ENCODE peak calls at places on chromosomes 16 and 17, in ten cellular contexts. U is WERI-Rb-1, J is breast epithelium, V is RWPE1, Y is AG04450, F is GM23338, T is tibial artery, A is astrocyte of the spinal cord, R is fibroblast of mammary gland, M is omental fat pad. Q is an unnamed sample.

GRCh38 chr17:39281806-39282205 is 56.1 kb upstream of the STAC2 start:
- DNase-seq in A (peak), Y (peak), F (no peak), V (no peak), R (no peak), T (no peak), J (no peak), M (no peak), U (no peak), Q (no peak)

GRCh38 chr17:69960755-69961154 is 114.3 kb upstream of the KCNJ16 start:
- DNase-seq in U (no peak), R (no peak), V (no peak), F (no peak), T (no peak), A (no peak), Y (no peak), J (no peak), M (no peak), Q (no peak)

GRCh38 chr16:10961231-10961630 is 16.9 kb downstream of the CLEC16A start:
- DNase-seq in A (peak), F (no peak), U (no peak), R (peak), M (no peak), Y (peak), T (peak), J (no peak), V (peak), Q (no peak)

GRCh38 chr16:84754353-84754856 is 54.6 kb downstream of the USP10 start:
- DNase-seq in T (no peak), Y (peak), F (peak), J (no peak), A (peak), M (no peak), R (peak), V (peak), U (peak), Q (peak)

GRCh38 chr17:79147791-79148506 is 73.3 kb downstream of the ENGASE start:
- DNase-seq in T (no peak), M (no peak), V (no peak), F (no peak), A (no peak), U (no peak), Y (no peak), R (no peak), J (no peak), Q (no peak)

GRCh38 chr16:9061358-9061813 is 30.1 kb upstream of the HAPSTR1 start:
- DNase-seq in U (no peak), V (no peak), A (no peak), J (no peak), F (no peak), R (peak), Y (peak), M (no peak), T (no peak), Q (no peak)

GRCh38 chr16:31421587-31421986 is 6.6 kb downstream of the COX6A2 start:
- DNase-seq in J (no peak), V (no peak), T (no peak), U (no peak), R (no peak), F (no peak), A (no peak), Y (no peak), M (no peak), Q (no peak)

GRCh38 chr17:65099941-65100315 is 37.2 kb upstream of the RGS9 start:
- DNase-seq in V (peak), T (no peak), A (peak), Y (no peak), F (peak), M (peak), U (no peak), J (no peak), R (peak), Q (no peak)

GRCh38 chr16:2160915-2161551 is 5.5 kb downstream of the TRAF7 start:
- DNase-seq in Y (no peak), R (peak), V (no peak), M (no peak), J (no peak), T (no peak), U (no peak), A (no peak), F (no peak), Q (no peak)

GRCh38 chr17:65539867-65540266 is 21.6 kb downstream of the AXIN2 start:
- DNase-seq in U (no peak), T (no peak), R (no peak), F (no peak), V (no peak), Y (no peak), A (no peak), J (no peak), M (no peak), Q (no peak)

GRCh38 chr16:24939738-24940137 is 75.4 kb downstream of the ARHGAP17 start:
- DNase-seq in A (no peak), M (no peak), R (peak), V (no peak), J (no peak), Y (no peak), F (no peak), T (no peak), U (no peak), Q (no peak)

GRCh38 chr16:3087243-3087791 is 11.8 kb downstream of the ZSCAN10 start:
- DNase-seq in A (no peak), Y (no peak), V (no peak), M (no peak), J (no peak), R (no peak), U (no peak), T (no peak), F (peak), Q (peak)

GRCh38 chr17:71547904-71548303 is 572.9 kb upstream of the SOX9 start:
- DNase-seq in F (no peak), U (no peak), J (no peak), A (no peak), V (no peak), R (no peak), M (no peak), Y (no peak), T (no peak), Q (no peak)

DNA sequence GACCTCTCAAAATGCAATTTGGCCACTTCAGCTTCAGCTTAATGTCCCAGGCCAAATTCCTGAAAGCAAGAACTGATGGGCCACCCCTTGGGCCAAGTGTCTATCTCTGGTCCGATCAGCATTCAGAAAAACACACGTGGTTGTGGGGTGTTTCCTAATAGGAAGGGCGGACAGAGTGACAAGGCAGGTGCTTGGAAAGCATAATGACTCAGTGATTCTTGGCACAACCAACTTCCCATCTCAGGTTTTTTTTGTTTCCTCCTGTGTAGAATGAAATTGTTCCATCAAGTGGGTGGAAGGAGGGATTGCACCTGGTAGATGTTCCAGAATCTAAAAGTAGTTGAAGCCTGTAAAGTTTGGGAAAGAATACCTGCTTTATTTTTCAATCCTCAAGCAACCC is 155.6 kb downstream of the HS3ST2 start:
- DNase-seq in M (no peak), V (peak), Y (no peak), A (no peak), U (no peak), F (no peak), R (no peak), T (no peak), J (no peak), Q (no peak)
- TF ChIP-seq CTCF in M (no peak), V (no peak), Y (no peak), A (no peak), U (no peak), F (no peak), R (no peak), T (no peak), J (no peak), Q (no peak)

GRCh38 chr16:5607169-5607568 is 509.6 kb upstream of the EEF2KMT start:
- DNase-seq in A (no peak), V (no peak), U (no peak), Y (no peak), M (no peak), J (no peak), F (no peak), R (no peak), T (no peak), Q (no peak)

GRCh38 chr16:5603836-5604235 is 506.2 kb upstream of the EEF2KMT start:
- DNase-seq in V (no peak), F (no peak), T (no peak), R (no peak), M (no peak), J (no peak), Y (no peak), A (no peak), U (no peak), Q (no peak)

GRCh38 chr16:5605404-5605803 is 507.8 kb upstream of the EEF2KMT start:
- DNase-seq in F (no peak), Y (no peak), R (no peak), U (no peak), T (no peak), M (no peak), V (no peak), A (no peak), J (no peak), Q (no peak)

DNA sequence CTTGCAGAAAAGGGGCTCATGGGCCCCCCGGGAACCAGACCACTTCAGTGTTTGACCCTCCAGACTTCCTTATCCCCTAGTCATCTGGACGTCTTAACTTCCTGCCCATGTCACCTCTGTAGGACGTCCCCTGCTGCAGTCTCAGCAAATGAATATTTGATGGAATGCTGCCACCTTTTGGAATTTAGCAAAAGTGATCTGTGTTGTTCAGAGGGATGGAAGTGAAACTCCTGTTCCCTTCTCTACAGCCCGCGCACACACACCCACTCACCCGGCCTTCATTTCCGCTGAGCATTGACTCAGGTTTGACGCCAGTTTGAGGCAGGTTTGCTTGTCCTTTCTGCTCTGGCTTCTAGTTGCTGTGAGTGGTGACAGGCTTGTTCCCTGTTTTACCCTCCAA is 507.2 kb upstream of the EEF2KMT start:
- DNase-seq in V (no peak), U (peak), M (no peak), J (no peak), R (no peak), A (no peak), T (no peak), F (peak), Y (no peak), Q (no peak)
- TF ChIP-seq CTCF in V (no peak), U (peak), M (no peak), J (peak), R (no peak), A (peak), T (no peak), F (peak), Y (no peak), Q (peak)

DNA sequence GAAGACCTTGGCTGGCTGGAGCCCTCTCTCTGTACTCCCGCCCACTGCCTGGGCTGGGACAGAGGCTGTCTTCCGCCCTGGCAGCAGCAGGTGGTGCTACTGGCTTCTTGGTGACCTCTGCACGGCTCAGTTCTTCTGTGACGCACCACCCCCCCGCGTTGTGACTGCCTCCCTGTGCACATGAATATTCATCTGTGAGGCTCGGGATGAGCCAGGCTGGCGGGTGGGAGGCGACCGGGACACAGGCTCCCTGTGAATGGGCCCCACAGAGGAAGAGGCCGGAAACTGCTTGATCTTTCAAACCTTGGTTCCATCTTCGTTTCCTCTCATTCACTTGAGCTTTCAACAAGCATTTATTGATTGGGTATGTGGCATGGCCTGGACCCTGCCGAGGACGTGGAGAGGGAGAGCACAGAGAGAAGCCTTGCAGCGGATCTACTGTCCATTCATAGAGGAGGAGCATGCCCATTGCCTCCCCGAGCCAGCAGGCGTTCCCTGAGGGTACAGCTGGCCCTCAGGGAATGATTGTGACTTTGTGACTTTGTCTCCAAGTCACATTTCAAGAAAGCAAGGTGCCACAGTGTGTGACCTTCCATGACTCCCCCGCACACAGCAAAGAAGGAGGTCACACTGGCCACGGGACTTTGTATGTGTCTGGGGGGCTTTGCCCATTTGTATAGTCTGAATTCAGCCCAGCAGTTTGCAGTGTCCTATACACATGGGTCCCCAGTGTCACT is 45.0 kb downstream of the B9D1 start:
- DNase-seq in Y (peak), V (no peak), T (no peak), M (peak), F (peak), A (peak), U (peak), R (peak), J (no peak), Q (peak)
- TF ChIP-seq CTCF in Y (no peak), V (no peak), T (no peak), M (no peak), F (no peak), A (peak), U (peak), R (peak), J (no peak), Q (no peak)

DNA sequence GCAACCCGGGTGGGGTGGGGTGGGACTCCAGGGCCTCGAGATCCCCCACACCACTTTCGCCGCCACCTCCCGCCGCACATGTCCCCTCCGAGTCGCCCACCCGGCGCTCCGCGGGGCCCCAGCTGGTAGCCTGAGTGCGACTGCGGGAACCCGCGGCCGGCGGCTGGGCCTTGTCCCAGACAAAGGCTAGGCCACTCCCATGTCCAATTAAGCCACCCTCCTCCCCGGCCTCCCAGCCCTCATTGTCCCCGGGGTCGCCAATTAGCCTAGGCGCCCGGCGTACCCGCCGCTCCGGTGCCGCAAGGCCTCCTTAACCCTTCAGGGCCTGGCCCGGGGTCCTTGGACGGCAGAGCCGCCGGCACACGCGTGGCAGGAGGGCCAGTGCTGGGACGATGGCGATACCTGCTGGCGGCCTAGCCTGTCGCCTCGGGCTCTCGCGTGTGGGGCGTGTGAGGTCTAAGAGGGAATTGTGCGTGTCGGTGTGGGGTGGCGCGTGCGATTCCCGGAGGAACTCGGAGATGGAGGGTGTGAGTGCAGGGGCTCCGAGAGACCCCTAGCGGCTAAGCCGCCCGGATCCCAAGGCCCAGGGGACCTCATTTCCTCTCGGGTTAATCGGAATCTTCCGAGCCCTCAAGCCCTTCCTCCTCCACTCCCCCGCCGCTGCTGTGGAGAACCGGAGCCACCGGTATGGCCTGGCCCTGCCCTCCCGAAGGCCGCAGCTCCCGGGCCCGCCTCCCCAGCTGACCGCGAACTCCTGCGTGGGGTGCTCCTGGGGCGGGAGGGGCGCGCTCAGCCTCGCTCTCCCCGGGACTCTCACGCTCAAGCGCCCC is 11.7 kb downstream of the TBX2 start:
- DNase-seq in V (peak), T (peak), R (peak), A (peak), Y (no peak), M (no peak), U (peak), F (peak), J (peak), Q (peak)
- TF ChIP-seq CTCF in V (no peak), T (no peak), R (peak), A (peak), Y (peak), M (no peak), U (peak), F (peak), J (no peak), Q (no peak)